ENCODE peak calls at places on chromosome 13, in four cellular contexts. Z is OCI-LY7; J is colonic mucosa; R is CD8-positive, alpha-beta memory T cell. K is an unnamed sample.

GRCh38 chr13:110415669-110416068 is 108.6 kb downstream of the COL4A2 start:
- DNase-seq in Z (no peak), R (no peak), J (peak), K (no peak)

GRCh38 chr13:93859666-93860065 is 619.8 kb downstream of the DCT start:
- DNase-seq in R (no peak), Z (no peak), J (no peak), K (no peak)

GRCh38 chr13:87089391-87089790 is 581.8 kb upstream of the SLITRK5 start:
- DNase-seq in J (no peak), Z (no peak), R (no peak), K (no peak)

GRCh38 chr13:31201341-31202024 is 1.7 kb downstream of the B3GLCT start:
- DNase-seq in J (no peak), R (no peak), Z (no peak), K (no peak)

GRCh38 chr13:42392706-42393572 is 121.0 kb downstream of the AKAP11 start:
- DNase-seq in Z (no peak), R (peak), J (no peak), K (no peak)

GRCh38 chr13:47679391-47679790 is 321.7 kb downstream of the SUCLA2 start:
- DNase-seq in J (no peak), R (no peak), Z (no peak), K (no peak)

GRCh38 chr13:63737418-63737817 is 2321.8 kb upstream of the PCDH20 start:
- DNase-seq in J (no peak), R (no peak), Z (no peak), K (no peak)

GRCh38 chr13:31035162-31035951 is 102.9 kb downstream of the TEX26 start:
- DNase-seq in J (no peak), R (no peak), Z (no peak), K (no peak)

GRCh38 chr13:30618186-30618937 is 642 bp downstream of the USPL1 start:
- DNase-seq in R (no peak), J (no peak), Z (peak), K (no peak)

GRCh38 chr13:100951031-100951430 is 276.4 kb upstream of the TMTC4 start:
- DNase-seq in Z (no peak), J (no peak), R (no peak), K (no peak)

GRCh38 chr13:19836472-19836871 is 27.0 kb downstream of the ZMYM5 start:
- DNase-seq in Z (no peak), R (no peak), J (no peak), K (no peak)

GRCh38 chr13:98599502-98600328 is 22.8 kb upstream of the STK24 start:
- DNase-seq in R (no peak), Z (no peak), J (no peak), K (no peak)

GRCh38 chr13:39603424-39603947 is 493 bp upstream of the LHFPL6 start:
- DNase-seq in Z (no peak), J (no peak), R (no peak), K (no peak)

GRCh38 chr13:112891477-112892401 is 77.3 kb upstream of the MCF2L start:
- DNase-seq in Z (no peak), R (no peak), J (no peak), K (no peak)

GRCh38 chr13:44306401-44307192 is 67.0 kb upstream of the SERP2 start:
- DNase-seq in Z (no peak), R (no peak), J (peak), K (peak)

GRCh38 chr13:28583661-28584091 is 75.3 kb upstream of the POMP start:
- DNase-seq in R (no peak), Z (no peak), J (no peak), K (no peak)

GRCh38 chr13:23469901-23470525 is 36.5 kb upstream of the SACS start:
- DNase-seq in J (no peak), Z (no peak), R (no peak), K (no peak)

GRCh38 chr13:99062593-99062992 is 84.7 kb upstream of the DOCK9 start:
- DNase-seq in J (no peak), Z (no peak), R (no peak), K (peak)

GRCh38 chr13:110200276-110200675 is 106.7 kb downstream of the COL4A1 start:
- DNase-seq in Z (no peak), R (no peak), J (no peak), K (no peak)

GRCh38 chr13:40503966-40504591 is 162.4 kb downstream of the FOXO1 start:
- DNase-seq in Z (no peak), J (no peak), R (no peak), K (no peak)

GRCh38 chr13:40668335-40668734 is 1.9 kb upstream of the FOXO1 start:
- DNase-seq in R (peak), Z (peak), J (peak), K (peak)

GRCh38 chr13:30576528-30576927 is 41.2 kb upstream of the USPL1 start:
- DNase-seq in R (peak), Z (no peak), J (no peak), K (no peak)

GRCh38 chr13:112980441-112980840 is 11.4 kb downstream of the MCF2L start:
- DNase-seq in R (no peak), Z (no peak), J (no peak), K (no peak)

GRCh38 chr13:75195479-75196111 is 286.4 kb downstream of the TBC1D4 start:
- DNase-seq in R (no peak), J (no peak), Z (no peak), K (no peak)

GRCh38 chr13:98825659-98826058 is 73.2 kb upstream of the SLC15A1 start:
- DNase-seq in Z (peak), R (no peak), J (no peak), K (no peak)

GRCh38 chr13:44191504-44192171 is 182.0 kb upstream of the SERP2 start:
- DNase-seq in R (peak), Z (peak), J (peak), K (no peak)

GRCh38 chr13:114108141-114108761 is 24.2 kb downstream of the RASA3 start:
- DNase-seq in R (no peak), Z (no peak), J (no peak), K (no peak)

GRCh38 chr13:43368003-43368402 is 344.6 kb downstream of the DNAJC15 start:
- DNase-seq in J (no peak), R (no peak), Z (no peak), K (no peak)

GRCh38 chr13:68232351-68233130 is 1002.4 kb upstream of the PCDH9 start:
- DNase-seq in Z (no peak), J (no peak), R (no peak), K (no peak)

GRCh38 chr13:90622547-90622946 is 724.9 kb upstream of the MIR17HG start:
- DNase-seq in J (no peak), R (no peak), Z (no peak), K (no peak)

GRCh38 chr13:100544866-100545683 is 43.5 kb downstream of the GGACT start:
- DNase-seq in R (no peak), Z (no peak), J (no peak), K (peak)

GRCh38 chr13:25732146-25732865 is 319.5 kb downstream of the SHISA2 start:
- DNase-seq in J (no peak), Z (no peak), R (no peak), K (no peak)

DNA sequence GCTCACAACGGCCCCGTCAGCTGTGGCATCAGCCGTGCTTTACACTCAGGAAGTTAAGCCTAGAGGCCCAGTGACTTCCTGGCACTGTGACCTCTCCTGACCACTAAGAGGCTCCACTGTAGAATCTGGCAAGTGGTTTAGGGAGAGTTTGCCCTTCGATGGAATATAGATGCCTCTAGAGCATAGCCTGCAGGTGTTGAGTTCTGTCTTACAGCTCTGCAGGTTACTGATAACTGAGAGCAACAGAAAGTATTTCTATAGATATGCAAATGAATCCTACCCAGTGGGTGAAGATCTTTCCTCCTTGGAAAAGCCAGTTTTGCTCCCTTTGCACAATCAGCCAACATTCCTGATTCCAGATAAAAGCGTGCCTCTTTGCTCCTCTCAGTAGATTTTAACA is 35.8 kb downstream of the ATP12A start:
- DNase-seq in R (no peak), J (no peak), Z (no peak), K (no peak)
- H3K4me3 ChIP-seq in R (no peak), J (no peak), Z (no peak), K (no peak)

GRCh38 chr13:62678039-62678438 is 1262.4 kb upstream of the PCDH20 start:
- DNase-seq in J (no peak), Z (peak), R (no peak), K (no peak)
- H3K4me3 ChIP-seq in J (no peak), Z (peak), R (no peak), K (no peak)

GRCh38 chr13:50366488-50367174 is 351.4 kb downstream of the KCNRG start:
- DNase-seq in J (no peak), R (no peak), Z (no peak), K (no peak)
- H3K4me3 ChIP-seq in J (no peak), R (peak), Z (peak), K (no peak)

GRCh38 chr13:73075546-73075945 is 16.7 kb downstream of the KLF5 start:
- DNase-seq in Z (no peak), J (peak), R (no peak), K (no peak)
- H3K4me3 ChIP-seq in Z (no peak), J (no peak), R (no peak), K (no peak)

GRCh38 chr13:32989331-32989730 is 26.9 kb upstream of the KL start:
- DNase-seq in J (no peak), R (no peak), Z (no peak), K (no peak)
- H3K4me3 ChIP-seq in J (no peak), R (no peak), Z (no peak), K (peak)

GRCh38 chr13:51728275-51728673 is 75.7 kb downstream of the DHRS12 start:
- DNase-seq in Z (no peak), J (no peak), R (no peak), K (no peak)
- H3K4me3 ChIP-seq in Z (no peak), J (no peak), R (no peak), K (no peak)

GRCh38 chr13:80050252-80050651 is 290.7 kb downstream of the SPRY2 start:
- DNase-seq in J (no peak), R (no peak), Z (no peak), K (no peak)

GRCh38 chr13:80059789-80060188 is 281.1 kb downstream of the SPRY2 start:
- DNase-seq in J (no peak), R (no peak), Z (no peak), K (no peak)

GRCh38 chr13:80055804-80056203 is 285.1 kb downstream of the SPRY2 start:
- DNase-seq in J (no peak), Z (no peak), R (no peak), K (no peak)

GRCh38 chr13:80052286-80052685 is 288.6 kb downstream of the SPRY2 start:
- DNase-seq in R (no peak), J (no peak), Z (no peak), K (no peak)

DNA sequence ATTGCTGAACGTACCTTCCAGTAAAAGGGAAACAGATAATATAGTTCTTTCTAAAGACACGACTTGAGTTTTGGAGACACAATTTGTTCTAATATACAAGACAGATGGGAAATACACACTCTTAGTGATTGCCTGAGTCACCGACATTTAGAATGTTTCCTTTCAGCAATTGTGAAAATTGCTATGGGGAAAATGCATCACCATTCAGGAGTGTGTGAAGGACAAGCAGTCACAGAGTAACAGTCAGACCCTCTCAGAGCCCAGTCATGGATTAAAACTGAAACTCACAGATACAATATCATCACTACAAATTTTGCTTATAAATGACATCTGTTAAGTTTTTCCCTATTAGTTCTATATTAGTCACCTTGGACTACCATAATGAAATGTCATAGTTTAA is 286.1 kb downstream of the SPRY2 start:
- DNase-seq in Z (no peak), R (no peak), J (no peak), K (no peak)
- H3K4me3 ChIP-seq in Z (no peak), R (no peak), J (no peak), K (no peak)